ENCODE peak calls at places on chromosomes 13 and 19, in seven cellular contexts. U, N, K, S, P, C and O are unnamed samples. For H3K27me3, the result is how much of the 10 kb centered on the place peaks cover.

GRCh38 chr13:21465710-21466160 is 6.6 kb upstream of the ZDHHC20 start:
- DNase-seq in S (no peak), U (no peak), K (peak), C (no peak), P (no peak), N (no peak), O (no peak)

GRCh38 chr13:75294110-75294509 is 187.9 kb downstream of the TBC1D4 start:
- DNase-seq in P (no peak), K (no peak), U (no peak), S (no peak), N (no peak), C (no peak), O (no peak)

GRCh38 chr19:57813919-57814504 is 701 bp downstream of the ZNF552 start:
- DNase-seq in K (no peak), C (no peak), N (no peak), P (no peak), S (peak), U (peak), O (peak)

GRCh38 chr13:40662866-40663265 is 3.6 kb downstream of the FOXO1 start:
- DNase-seq in C (no peak), P (no peak), K (no peak), S (no peak), N (no peak), U (no peak), O (no peak)

GRCh38 chr19:45766293-45766918 is 2.6 kb downstream of the SIX5 start:
- DNase-seq in S (no peak), C (no peak), N (no peak), K (no peak), P (no peak), U (no peak), O (no peak)

GRCh38 chr13:84686973-84687372 is 804.7 kb upstream of the SLITRK1 start:
- DNase-seq in P (no peak), S (no peak), K (no peak), C (no peak), U (no peak), N (no peak), O (no peak)

GRCh38 chr19:45103200-45103624 is 10.2 kb downstream of the PPP1R37 start:
- DNase-seq in C (no peak), U (no peak), S (no peak), P (no peak), N (no peak), K (no peak), O (no peak)

GRCh38 chr13:32938907-32939306 is 77.3 kb upstream of the KL start:
- DNase-seq in P (no peak), C (no peak), U (peak), N (peak), K (no peak), S (no peak), O (peak)

GRCh38 chr13:100176781-100177389 is 88.0 kb downstream of the PCCA start:
- DNase-seq in K (no peak), P (no peak), S (no peak), U (peak), N (peak), C (no peak), O (peak)

GRCh38 chr13:91126806-91127205 is 220.7 kb upstream of the MIR17HG start:
- DNase-seq in N (peak), K (no peak), U (no peak), S (no peak), C (no peak), P (no peak), O (peak)

GRCh38 chr13:43933378-43933777 is 53.7 kb downstream of the LACC1 start:
- DNase-seq in N (no peak), K (no peak), P (no peak), C (no peak), S (no peak), U (no peak), O (no peak)

GRCh38 chr19:55340784-55341147 is 1.1 kb downstream of the KMT5C start:
- DNase-seq in U (peak), N (no peak), K (no peak), S (no peak), C (no peak), P (no peak), O (no peak)

GRCh38 chr13:48156466-48156865 is 61.6 kb upstream of the MED4 start:
- DNase-seq in K (peak), C (no peak), U (no peak), S (no peak), N (no peak), P (no peak), O (peak)

GRCh38 chr13:44052843-44053607 is 173.3 kb downstream of the LACC1 start:
- DNase-seq in C (no peak), K (no peak), N (peak), U (peak), P (no peak), S (no peak), O (peak)

GRCh38 chr13:46804391-46804815 is 7.4 kb upstream of the ESD start:
- DNase-seq in U (peak), N (peak), K (no peak), C (no peak), P (no peak), S (no peak), O (peak)

GRCh38 chr19:47610902-47611301 is 2.0 kb downstream of the BICRA start:
- DNase-seq in N (no peak), S (no peak), P (no peak), C (no peak), K (peak), U (peak), O (no peak)

GRCh38 chr13:37811441-37811840 is 58.1 kb downstream of the TRPC4 start:
- DNase-seq in P (no peak), N (peak), C (no peak), K (no peak), S (no peak), U (peak), O (no peak)

GRCh38 chr13:69970521-69970920 is 137.1 kb upstream of the ATXN8OS start:
- DNase-seq in P (no peak), U (no peak), S (no peak), K (no peak), N (peak), C (peak), O (peak)

GRCh38 chr19:55149078-55150003 is at the start of gene TNNT1:
- DNase-seq in P (peak), C (no peak), U (peak), N (no peak), K (no peak), S (no peak), O (no peak)

GRCh38 chr19:16041571-16042386 is 34.5 kb upstream of the TPM4 start:
- DNase-seq in C (peak), U (peak), S (peak), N (peak), P (peak), K (peak), O (peak)

GRCh38 chr19:17943284-17944221 is 10.7 kb downstream of the CCDC124 start:
- DNase-seq in N (no peak), S (no peak), P (no peak), K (no peak), U (no peak), C (no peak), O (no peak)

GRCh38 chr13:114142640-114143490 is 10.4 kb upstream of the RASA3 start:
- DNase-seq in U (no peak), S (no peak), C (no peak), P (peak), K (peak), N (no peak), O (peak)

GRCh38 chr13:106468207-106468606 is 67.3 kb downstream of the EFNB2 start:
- DNase-seq in C (no peak), P (no peak), S (no peak), K (peak), U (no peak), N (no peak), O (no peak)

GRCh38 chr13:113343692-113343968 is 20.3 kb downstream of the GRTP1 start:
- DNase-seq in C (no peak), N (no peak), P (no peak), K (no peak), U (no peak), S (no peak), O (no peak)

GRCh38 chr19:48090281-48090802 is 20.3 kb downstream of the PLA2G4C start:
- DNase-seq in S (no peak), K (no peak), P (no peak), C (no peak), U (no peak), N (no peak), O (no peak)

GRCh38 chr13:101303512-101303911 is 112.8 kb downstream of the NALCN start:
- DNase-seq in U (no peak), N (no peak), K (no peak), C (no peak), S (no peak), P (no peak), O (no peak)

GRCh38 chr19:43548706-43549105 is 15.7 kb downstream of the ZNF575 start:
- DNase-seq in P (no peak), S (no peak), K (no peak), N (no peak), C (no peak), U (no peak), O (peak)

GRCh38 chr19:47253467-47253881 is 2.9 kb upstream of the CCDC9 start:
- DNase-seq in S (no peak), U (peak), P (no peak), C (no peak), K (no peak), N (peak), O (peak)

GRCh38 chr19:41616785-41617621 is 9.9 kb downstream of the CEACAM4 start:
- DNase-seq in P (peak), S (no peak), N (peak), C (no peak), K (no peak), U (peak), O (peak)

GRCh38 chr19:41619018-41619571 is 7.8 kb downstream of the CEACAM4 start:
- DNase-seq in N (no peak), S (no peak), K (no peak), P (peak), U (no peak), C (no peak), O (no peak)

GRCh38 chr19:41617941-41618730 is 8.7 kb downstream of the CEACAM4 start:
- DNase-seq in U (no peak), C (no peak), S (no peak), K (no peak), P (peak), N (no peak), O (no peak)

GRCh38 chr19:41621654-41622053 is 5.2 kb downstream of the CEACAM4 start:
- DNase-seq in C (no peak), N (no peak), K (no peak), S (no peak), P (peak), U (no peak), O (no peak)

GRCh38 chr19:41620171-41620570 is 6.7 kb downstream of the CEACAM4 start:
- DNase-seq in U (no peak), K (no peak), C (no peak), N (no peak), P (peak), S (no peak), O (no peak)
- H3K27me3 ChIP-seq in U (under half), K (under half), C (under half), N (under half), P (under half), S (under half), O (under half)

DNA sequence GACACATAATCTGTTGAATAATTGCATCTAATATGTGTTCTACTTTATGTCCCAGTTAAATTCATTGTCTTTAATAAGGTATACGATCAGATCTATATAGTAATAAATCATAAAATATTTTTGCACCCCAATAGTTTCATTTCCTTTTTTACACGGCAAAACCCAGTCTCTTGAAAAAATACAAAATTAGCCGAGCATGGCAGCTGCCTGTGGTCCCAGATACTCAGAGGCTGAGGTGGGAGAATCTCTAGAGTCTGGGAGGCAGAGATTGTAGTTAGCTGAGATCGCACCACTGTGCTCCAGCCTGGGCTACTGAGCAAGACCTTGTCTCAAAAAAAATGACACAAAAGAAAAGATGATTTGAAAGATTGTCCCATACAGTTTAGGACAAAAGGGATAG is 52.3 kb upstream of the PARP4 start:
- DNase-seq in S (no peak), C (no peak), U (no peak), K (no peak), N (no peak), P (no peak), O (no peak)
- H3K4me3 ChIP-seq in S (no peak), C (no peak), U (no peak), K (no peak), N (no peak), P (no peak), O (no peak)

GRCh38 chr13:79241697-79242096 is 164.4 kb downstream of the RBM26 start:
- DNase-seq in U (no peak), P (no peak), K (no peak), N (no peak), S (no peak), C (no peak), O (no peak)
- H3K27me3 ChIP-seq in U (under half), P (under half), K (under half), N (under half), S (under half), C (under half), O (under half)

GRCh38 chr19:35327642-35328041 is 1.3 kb upstream of the CD22 start:
- DNase-seq in S (no peak), P (no peak), U (no peak), N (no peak), K (no peak), C (no peak), O (no peak)

GRCh38 chr19:35330475-35330874 is 1.5 kb downstream of the CD22 start:
- DNase-seq in P (no peak), C (no peak), N (no peak), K (no peak), U (no peak), S (no peak), O (no peak)

GRCh38 chr19:35331551-35332214 is 2.7 kb downstream of the CD22 start:
- DNase-seq in P (no peak), K (no peak), N (no peak), C (no peak), U (no peak), S (no peak), O (no peak)

GRCh38 chr19:35329323-35329722 is 336 bp downstream of the CD22 start:
- DNase-seq in K (no peak), U (no peak), S (no peak), N (no peak), P (no peak), C (no peak), O (no peak)

DNA sequence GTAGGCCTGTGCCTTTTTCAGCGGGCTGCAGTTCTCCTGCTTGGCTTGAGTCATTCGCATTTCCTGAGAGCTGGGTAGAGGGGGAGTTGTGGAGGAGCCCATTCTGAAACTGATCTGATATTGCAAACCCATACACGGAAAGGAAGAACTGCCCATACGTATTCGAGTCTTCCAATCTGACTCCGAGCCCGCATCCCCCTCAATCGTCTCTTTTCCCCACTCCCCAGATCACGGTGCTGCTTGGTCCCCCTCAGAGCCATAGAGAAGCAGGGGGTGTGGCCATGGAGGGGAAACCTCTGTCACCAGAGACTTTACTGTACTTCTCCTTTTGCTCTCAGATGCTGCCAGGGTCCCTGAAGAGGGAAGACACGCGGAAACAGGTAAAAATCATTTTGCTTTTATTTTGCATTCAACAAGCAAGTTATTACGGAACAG is at the start of gene CD22:
- DNase-seq in K (no peak), S (no peak), N (no peak), C (no peak), P (no peak), U (no peak), O (no peak)
- H3K4me3 ChIP-seq in K (no peak), S (no peak), N (no peak), C (no peak), P (no peak), U (no peak), O (no peak)

GRCh38 chr19:3622224-3622623 is 4.4 kb downstream of the CACTIN start:
- DNase-seq in K (no peak), C (no peak), N (no peak), U (no peak), S (no peak), P (no peak), O (no peak)

GRCh38 chr19:3626473-3627350 is at the start of gene CACTIN:
- DNase-seq in S (peak), K (peak), C (peak), N (peak), U (peak), P (peak), O (peak)

GRCh38 chr19:3623716-3624115 is 2.9 kb downstream of the CACTIN start:
- DNase-seq in N (no peak), P (no peak), C (no peak), K (no peak), S (no peak), U (no peak), O (no peak)

GRCh38 chr19:3627351-3627723 is 747 bp upstream of the CACTIN start:
- DNase-seq in U (no peak), P (no peak), N (no peak), S (no peak), C (no peak), K (no peak), O (no peak)

DNA sequence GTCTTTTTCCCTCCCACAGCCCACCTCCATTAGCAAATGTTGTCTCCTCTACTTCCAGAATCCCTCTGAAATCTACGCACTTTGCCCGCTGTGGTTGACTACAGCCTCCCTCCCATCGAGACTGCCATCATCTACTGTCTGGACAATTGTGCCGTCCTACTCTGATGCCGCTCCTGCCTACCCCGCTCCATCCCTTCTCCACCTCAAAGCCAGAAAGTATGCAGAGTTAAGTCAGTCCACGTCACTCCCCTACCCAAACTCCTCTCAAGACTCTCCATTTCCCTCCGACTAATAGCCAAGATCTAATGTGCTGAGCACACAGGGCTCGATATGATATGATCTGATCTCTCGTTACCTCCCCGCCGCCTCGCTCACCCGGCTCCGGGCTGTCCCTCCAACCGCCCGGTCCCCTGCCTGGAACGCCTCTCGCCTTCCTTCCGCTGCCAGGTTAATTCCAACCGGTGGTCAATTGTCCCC is 556 bp downstream of the CACTIN start:
- DNase-seq in K (no peak), C (no peak), U (peak), N (peak), S (no peak), P (no peak), O (no peak)
- H3K27me3 ChIP-seq in K (under half), C (under half), U (under half), N (under half), S (under half), P (under half), O (under half)

DNA sequence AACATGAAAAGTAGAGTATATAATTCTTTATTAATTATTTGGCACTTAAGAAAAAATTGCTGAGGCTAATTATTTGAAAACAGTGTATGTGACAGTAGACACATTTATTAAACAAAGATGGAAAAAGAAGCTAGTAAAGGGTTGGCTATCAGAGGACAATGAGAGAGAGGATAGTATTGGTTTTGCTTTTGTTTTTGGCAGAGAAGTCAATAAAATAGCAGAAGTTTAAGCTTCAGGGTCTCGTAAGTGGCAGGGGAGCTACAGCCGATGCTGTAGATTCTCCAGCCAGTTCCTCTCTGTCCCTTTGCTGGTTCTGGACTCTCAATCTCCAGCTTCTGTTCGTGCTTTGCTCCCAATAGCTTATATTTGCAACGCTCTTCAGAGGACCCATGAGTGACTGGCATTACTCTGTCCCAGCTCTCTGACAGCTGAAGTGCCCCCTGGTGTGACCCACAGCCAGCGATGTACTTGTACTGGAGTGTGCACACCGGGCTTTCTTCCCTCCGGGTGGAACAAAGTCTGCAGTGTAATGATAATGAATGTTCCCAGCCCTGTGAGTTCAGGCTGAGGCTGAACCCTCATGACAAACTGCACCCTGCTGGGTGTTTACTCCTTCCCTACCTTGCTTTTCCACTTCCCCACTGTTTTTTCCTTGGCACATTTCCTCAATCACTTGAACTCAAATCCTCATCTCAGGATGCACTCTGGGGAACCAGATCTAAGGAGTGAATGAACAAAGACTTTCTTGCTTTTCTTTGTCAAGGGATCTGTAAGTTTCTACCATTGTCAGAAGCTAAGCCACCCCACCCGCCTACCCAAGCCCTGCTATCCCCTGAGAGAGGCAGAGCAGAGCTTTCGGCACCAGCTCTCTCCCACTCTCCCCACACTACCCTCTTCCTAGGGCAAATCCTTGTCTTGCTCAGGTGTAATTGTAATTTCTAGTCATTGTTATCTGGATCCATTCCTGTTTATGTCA is 254.8 kb downstream of the LHFPL6 start:
- DNase-seq in U (no peak), K (no peak), S (no peak), N (no peak), C (peak), P (peak), O (no peak)
- H3K4me3 ChIP-seq in U (no peak), K (no peak), S (no peak), N (no peak), C (no peak), P (peak), O (no peak)

GRCh38 chr13:20160346-20161274 is at the start of gene GJA3:
- DNase-seq in N (peak), P (peak), S (no peak), C (no peak), K (no peak), U (peak), O (peak)

GRCh38 chr13:20161275-20161950 is 561 bp upstream of the GJA3 start:
- DNase-seq in C (no peak), P (peak), K (no peak), N (no peak), S (no peak), U (peak), O (no peak)

GRCh38 chr13:20157387-20157786 is 3.5 kb downstream of the GJA3 start:
- DNase-seq in N (no peak), S (no peak), U (no peak), C (no peak), P (no peak), K (no peak), O (no peak)

GRCh38 chr13:20159646-20160345 is 1.1 kb downstream of the GJA3 start:
- DNase-seq in P (no peak), U (peak), S (no peak), K (no peak), C (no peak), N (peak), O (no peak)

DNA sequence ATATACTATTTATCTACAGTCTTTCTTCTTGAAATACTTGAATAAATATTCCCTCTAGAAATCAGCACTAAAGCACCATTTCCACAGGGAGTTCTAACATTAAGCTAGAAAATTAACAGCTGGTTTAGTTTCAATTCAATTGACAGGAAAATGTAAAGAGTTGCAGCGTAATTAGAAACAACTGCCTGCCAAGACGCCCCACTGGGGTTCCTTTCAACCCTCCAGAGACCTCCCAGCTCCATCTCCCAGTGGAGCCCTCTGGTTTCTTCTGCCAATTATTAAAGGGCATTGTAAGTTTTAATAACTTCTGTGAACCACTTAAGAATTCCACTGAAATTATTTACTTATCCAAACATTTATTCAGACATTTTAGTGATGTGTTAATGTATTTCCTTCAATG is 4.1 kb downstream of the GJA3 start:
- DNase-seq in K (no peak), S (no peak), P (no peak), C (no peak), U (no peak), N (no peak), O (no peak)
- H3K27me3 ChIP-seq in K (under half), S (under half), P (half or more), C (under half), U (under half), N (under half), O (under half)